ENCODE peak calls at places on chromosomes 1 and 21, in six cellular contexts. J is HepG2, E is K562, I is upper lobe of left lung, A is GM12878, O is A549. W is an unnamed sample.

GRCh38 chr1:173257805-173258204 is 50.7 kb upstream of the TNFSF4 start:
- ATAC-seq in E (no peak), O (no peak), J (no peak), A (no peak), I (no peak), W (no peak)

GRCh38 chr21:41406340-41406739 is 19.7 kb upstream of the MX1 start:
- ATAC-seq in O (no peak), E (no peak), J (no peak), A (no peak), I (no peak), W (no peak)

GRCh38 chr1:77373702-77374101 is 91.9 kb downstream of the AK5 start:
- ATAC-seq in J (no peak), A (no peak), I (no peak), O (no peak), E (no peak), W (no peak)

GRCh38 chr1:173411835-173412742 is 65.0 kb upstream of the PRDX6 start:
- ATAC-seq in J (peak; percentile 44), A (peak; percentile 5), I (peak; percentile 44), E (no peak), O (peak; percentile 62), W (peak; percentile 33)

GRCh38 chr1:38589036-38589435 is 270.5 kb downstream of the RRAGC start:
- ATAC-seq in J (no peak), I (no peak), E (no peak), A (no peak), O (no peak), W (no peak)

GRCh38 chr1:182113879-182114626 is 52.5 kb upstream of the ZNF648 start:
- ATAC-seq in A (no peak), E (peak; percentile 47), O (no peak), J (peak; percentile 82), I (no peak), W (peak; percentile 58)

GRCh38 chr1:17903386-17903785 is 148.3 kb downstream of the ACTL8 start:
- ATAC-seq in E (no peak), A (no peak), O (no peak), I (no peak), J (no peak), W (no peak)

GRCh38 chr1:192545781-192546521 is 29.6 kb upstream of the RGS1 start:
- ATAC-seq in E (no peak), J (no peak), I (no peak), A (peak; percentile 67), O (peak; percentile 54), W (no peak)

GRCh38 chr21:34537838-34538237 is 25.8 kb upstream of the KCNE1 start:
- ATAC-seq in E (no peak), J (no peak), I (no peak), O (no peak), A (no peak), W (no peak)

GRCh38 chr1:157833155-157833554 is 8.5 kb downstream of the CD5L start:
- ATAC-seq in O (no peak), I (no peak), A (peak; percentile 65), J (no peak), E (no peak), W (no peak)

GRCh38 chr1:158952416-158952815 is 21.1 kb downstream of the PYHIN1 start:
- ATAC-seq in A (peak; percentile 97), J (no peak), I (no peak), E (peak; percentile 42), O (no peak), W (no peak)

GRCh38 chr1:220556641-220557040 is 28.7 kb downstream of the MARK1 start:
- ATAC-seq in I (no peak), J (no peak), E (no peak), A (no peak), O (no peak), W (no peak)

GRCh38 chr1:6003568-6004411 is 11.6 kb upstream of the NPHP4 start:
- ATAC-seq in O (no peak), J (no peak), I (no peak), A (no peak), E (no peak), W (no peak)
- TF ChIP-seq EP300 in O (no peak), J (no peak), I (no peak), A (no peak), E (no peak), W (no peak)

GRCh38 chr1:59177756-59178155 is 119.1 kb upstream of the FGGY start:
- ATAC-seq in I (no peak), E (peak; percentile 35), J (no peak), A (no peak), O (no peak), W (no peak)

GRCh38 chr1:59180715-59181114 is 116.2 kb upstream of the FGGY start:
- ATAC-seq in I (no peak), A (no peak), E (no peak), J (no peak), O (no peak), W (no peak)

GRCh38 chr1:59178339-59178744 is 118.6 kb upstream of the FGGY start:
- ATAC-seq in J (no peak), I (peak; percentile 34), O (no peak), E (no peak), A (no peak), W (peak; percentile 72)

GRCh38 chr1:59179673-59180072 is 117.2 kb upstream of the FGGY start:
- ATAC-seq in I (no peak), O (no peak), J (no peak), E (no peak), A (no peak), W (no peak)

GRCh38 chr1:59178803-59179202 is 118.1 kb upstream of the FGGY start:
- ATAC-seq in A (no peak), O (no peak), I (no peak), E (no peak), J (no peak), W (no peak)
- H3K27ac ChIP-seq in A (no peak overlapping the region), O (no peak overlapping the region), I (no peak overlapping the region), E (no peak overlapping the region), J (no peak overlapping the region), W (peak overlapping the region; percentile 36)

GRCh38 chr1:151059342-151060240 is at the start of gene CDC42SE1:
- ATAC-seq in I (peak; percentile 96), A (peak; percentile 86), J (peak; percentile 96), O (peak; percentile 90), E (peak; percentile 80), W (peak; percentile 96)
- TF ChIP-seq POLR2A in I (peak; percentile 95), A (peak; percentile 98), J (peak; percentile 38), O (peak; percentile 68), E (peak; percentile 91), W (peak; percentile 87)

DNA sequence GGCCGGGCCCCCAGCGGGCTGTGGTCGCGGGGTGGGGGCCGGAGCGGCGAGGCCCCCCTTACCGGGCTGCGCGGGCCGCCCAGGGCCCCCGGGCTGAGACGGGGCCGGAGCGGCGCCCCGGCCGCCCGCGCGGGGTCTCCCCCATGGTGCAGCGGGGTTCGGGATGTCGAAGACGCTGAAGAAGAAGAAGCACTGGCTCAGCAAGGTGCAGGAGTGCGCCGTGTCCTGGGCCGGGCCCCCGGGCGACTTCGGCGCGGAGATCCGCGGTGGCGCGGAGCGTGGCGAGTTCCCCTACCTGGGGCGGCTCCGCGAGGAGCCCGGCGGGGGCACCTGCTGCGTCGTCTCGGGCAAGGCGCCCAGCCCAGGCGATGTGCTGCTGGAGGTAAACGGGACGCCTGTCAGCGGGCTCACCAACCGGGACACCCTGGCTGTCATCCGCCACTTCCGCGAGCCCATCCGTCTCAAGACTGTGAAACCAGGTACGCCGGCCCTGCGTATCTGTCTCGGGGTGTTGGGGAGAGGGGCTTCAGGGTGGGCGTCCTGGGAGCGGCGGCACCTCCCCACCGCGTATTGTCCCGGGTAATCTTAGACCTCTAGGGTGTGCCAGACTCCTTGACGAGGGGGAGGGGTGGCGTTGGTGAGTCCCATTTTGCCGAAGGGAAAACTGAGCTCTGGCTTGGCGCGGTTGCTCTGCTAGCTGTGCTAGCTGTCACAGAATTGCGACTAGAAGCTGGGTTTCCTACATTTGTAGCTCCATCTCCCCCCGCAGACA is 742 bp downstream of the MAGI3 start:
- ATAC-seq in A (peak; percentile 10), I (no peak), O (peak; percentile 32), J (peak; percentile 3), E (peak; percentile 6), W (no peak)
- TF ChIP-seq EP300 in A (no peak), I (no peak), O (no peak), J (no peak), E (peak; percentile 3), W (no peak)

DNA sequence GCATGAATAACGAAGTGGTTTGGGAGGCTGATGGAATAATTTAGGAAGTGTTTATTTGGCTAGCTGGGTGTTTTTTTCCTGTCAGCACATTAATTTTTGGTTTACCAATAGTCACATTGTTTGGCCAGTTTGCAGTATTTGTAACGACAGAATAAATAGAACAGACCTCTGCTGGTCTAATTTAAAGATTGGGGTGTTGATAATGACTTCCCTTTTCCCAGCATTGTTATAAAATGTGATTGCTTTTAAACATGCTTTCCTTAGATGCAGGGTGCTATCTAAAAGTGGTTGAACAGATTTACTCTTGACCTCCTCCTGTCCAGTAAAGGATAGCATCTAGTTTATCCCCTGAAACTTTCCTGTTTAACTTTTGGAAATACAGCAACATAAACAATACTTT is 132.1 kb downstream of the C1orf21 start:
- ATAC-seq in J (no peak), I (no peak), A (no peak), O (no peak), E (no peak), W (no peak)
- H3K27ac ChIP-seq in J (no peak overlapping the region), I (no peak overlapping the region), A (no peak overlapping the region), O (no peak overlapping the region), E (no peak overlapping the region), W (peak overlapping the region; percentile 30)

DNA sequence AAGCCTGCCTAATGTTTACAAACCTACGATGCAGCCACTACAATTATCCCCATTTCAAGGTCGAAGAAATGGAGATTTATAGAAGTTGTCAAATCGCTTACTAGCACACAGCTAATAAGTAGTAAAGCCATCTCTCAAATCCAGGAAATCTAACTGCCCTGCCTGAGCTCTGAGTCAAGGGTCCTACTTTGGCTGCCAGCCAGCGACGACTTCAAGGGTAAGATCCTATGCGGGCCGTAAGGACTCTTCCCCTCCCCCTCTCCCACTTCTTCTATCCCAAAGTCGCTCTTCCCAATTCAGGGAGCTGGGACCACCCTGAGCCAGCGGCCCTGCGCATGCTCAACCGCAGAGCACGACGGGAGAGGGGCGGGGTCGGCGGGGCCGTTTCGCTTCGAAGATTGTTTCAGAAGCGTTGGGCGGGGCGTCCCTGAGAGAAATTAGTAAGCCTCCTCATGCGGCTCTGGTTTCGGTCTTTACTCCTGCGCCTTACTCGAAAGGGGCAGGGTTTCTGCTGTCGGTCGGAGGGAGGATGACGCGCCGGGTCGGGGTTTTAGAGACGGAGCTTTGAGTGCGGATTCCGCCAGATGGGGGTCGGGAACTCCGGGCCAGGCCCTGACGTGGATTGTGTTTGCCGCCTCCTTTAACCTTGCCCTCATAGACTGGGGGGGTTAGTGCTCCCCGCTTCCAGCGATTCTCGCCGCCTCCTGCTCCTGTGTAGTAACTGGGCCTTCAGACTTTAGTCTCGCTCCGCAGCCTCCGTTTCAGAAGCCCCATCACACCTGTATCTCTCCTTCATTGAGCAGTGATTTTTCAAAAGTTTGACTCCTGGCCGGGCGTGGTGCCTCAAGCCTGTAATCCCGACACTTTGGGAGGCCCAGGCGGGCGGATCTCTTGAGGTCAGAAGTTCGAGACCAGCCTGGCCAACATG is at the start of gene ZMYM1:
- ATAC-seq in E (peak; percentile 96), I (peak; percentile 92), O (peak; percentile 98), A (peak; percentile 99), J (peak; percentile 95), W (peak; percentile 91)
- TF ChIP-seq POLR2A in E (peak; percentile 90), I (peak; percentile 71), O (peak; percentile 35), A (peak; percentile 73), J (no peak), W (peak; percentile 32)

GRCh38 chr1:239725371-239725770 is 339.0 kb downstream of the CHRM3 start:
- ATAC-seq in E (no peak), A (no peak), J (no peak), O (no peak), I (no peak), W (no peak)
- TF ChIP-seq EP300 in E (no peak), A (no peak), J (no peak), O (no peak), I (no peak), W (no peak)